ENCODE peak calls at places on chromosomes 1 and 21, in ten cellular contexts. F, T, G, Y, B, O, W, R, C and K are unnamed samples.

GRCh38 chr1:107132195-107132594 is 8.6 kb upstream of the NTNG1 start:
- DNase-seq in F (no peak), T (no peak), G (no peak), Y (no peak), B (no peak), O (no peak), W (no peak), R (no peak), C (no peak), K (no peak)

GRCh38 chr1:45187735-45188134 is 18.7 kb downstream of the ZSWIM5 start:
- DNase-seq in F (no peak), T (no peak), G (no peak), Y (peak; percentile 3), B (no peak), O (no peak), W (no peak), R (no peak), C (no peak), K (no peak)

GRCh38 chr1:203534526-203534925 is 40.6 kb downstream of the OPTC start:
- DNase-seq in F (no peak), T (peak; percentile 50), G (no peak), Y (peak; percentile 99), B (no peak), O (no peak), W (no peak), R (peak; percentile 37), C (peak; percentile 81), K (no peak)

GRCh38 chr1:32394890-32395415 is 712 bp upstream of the BSDC1 start:
- DNase-seq in F (no peak), T (no peak), G (no peak), Y (no peak), B (peak; percentile 46), O (no peak), W (no peak), R (no peak), C (no peak), K (no peak)

GRCh38 chr1:9164537-9164910 is 35.6 kb upstream of the GPR157 start:
- DNase-seq in F (no peak), T (no peak), G (no peak), Y (peak; percentile 47), B (no peak), O (no peak), W (no peak), R (no peak), C (no peak), K (no peak)

GRCh38 chr1:204065174-204065985 is 7.5 kb upstream of the SOX13 start:
- DNase-seq in F (peak; percentile 97), T (peak; percentile 49), G (peak; percentile 82), Y (peak; percentile 62), B (peak; percentile 81), O (no peak), W (no peak), R (peak; percentile 50), C (no peak), K (no peak)

GRCh38 chr21:44653123-44653522 is 1.3 kb downstream of the KRTAP12-4 start:
- DNase-seq in F (no peak), T (no peak), G (no peak), Y (no peak), B (peak; percentile 38), O (no peak), W (no peak), R (no peak), C (no peak), K (no peak)

GRCh38 chr1:116375884-116376733 is 3.1 kb downstream of the ATP1A1 start:
- DNase-seq in F (peak; percentile 84), T (peak; percentile 55), G (peak; percentile 71), Y (peak; percentile 84), B (no peak), O (peak; percentile 29), W (no peak), R (peak; percentile 38), C (peak; percentile 87), K (no peak)

GRCh38 chr1:100187912-100188311 is 9.9 kb upstream of the LRRC39 start:
- DNase-seq in F (peak; percentile 26), T (no peak), G (no peak), Y (no peak), B (no peak), O (no peak), W (no peak), R (peak; percentile 29), C (peak; percentile 7), K (no peak)

GRCh38 chr1:167993720-167994119 is 56.8 kb upstream of the MPC2 start:
- DNase-seq in F (no peak), T (no peak), G (no peak), Y (no peak), B (no peak), O (no peak), W (no peak), R (no peak), C (no peak), K (no peak)

GRCh38 chr1:235127774-235128452 is 724 bp downstream of the TOMM20 start:
- DNase-seq in F (no peak), T (peak; percentile 26), G (no peak), Y (peak; percentile 25), B (no peak), O (no peak), W (no peak), R (no peak), C (peak; percentile 35), K (no peak)

GRCh38 chr1:22216210-22216883 is 73.5 kb upstream of the WNT4 start:
- DNase-seq in F (no peak), T (no peak), G (no peak), Y (no peak), B (no peak), O (no peak), W (no peak), R (no peak), C (peak; percentile 56), K (no peak)

GRCh38 chr1:77509051-77509492 is 173.4 kb downstream of the ZZZ3 start:
- DNase-seq in F (peak; percentile 76), T (no peak), G (no peak), Y (peak; percentile 32), B (no peak), O (no peak), W (no peak), R (no peak), C (no peak), K (no peak)

GRCh38 chr1:24793762-24794161 is 48.5 kb downstream of the CLIC4 start:
- DNase-seq in F (no peak), T (peak; percentile 25), G (no peak), Y (peak; percentile 96), B (no peak), O (no peak), W (no peak), R (no peak), C (peak; percentile 24), K (no peak)

GRCh38 chr1:53278294-53278693 is 40.0 kb upstream of the MAGOH start:
- DNase-seq in F (no peak), T (peak; percentile 40), G (peak; percentile 82), Y (peak; percentile 53), B (peak; percentile 95), O (peak; percentile 65), W (peak; percentile 71), R (no peak), C (peak; percentile 73), K (peak; percentile 59)

GRCh38 chr1:48493970-48494769 is 22.2 kb upstream of the SPATA6 start:
- DNase-seq in F (peak; percentile 98), T (no peak), G (peak; percentile 68), Y (peak; percentile 89), B (no peak), O (no peak), W (no peak), R (peak; percentile 89), C (peak; percentile 82), K (no peak)

GRCh38 chr1:30929135-30929889 is 20.8 kb upstream of the SDC3 start:
- DNase-seq in F (peak; percentile 46), T (peak; percentile 48), G (peak; percentile 70), Y (peak; percentile 57), B (peak; percentile 83), O (peak; percentile 32), W (peak; percentile 69), R (peak; percentile 38), C (peak; percentile 62), K (no peak)

GRCh38 chr1:39816431-39817090 is 27.9 kb upstream of the BMP8B start:
- DNase-seq in F (peak; percentile 55), T (peak; percentile 42), G (peak; percentile 88), Y (peak; percentile 93), B (peak; percentile 78), O (peak; percentile 4), W (peak; percentile 70), R (peak; percentile 62), C (peak; percentile 75), K (peak; percentile 89)

GRCh38 chr1:220691039-220691684 is 999 bp downstream of the C1orf115 start:
- DNase-seq in F (no peak), T (no peak), G (no peak), Y (no peak), B (no peak), O (no peak), W (no peak), R (no peak), C (peak; percentile 56), K (no peak)

GRCh38 chr1:39405358-39405757 is 86.1 kb upstream of the BMP8A start:
- DNase-seq in F (no peak), T (no peak), G (no peak), Y (peak; percentile 48), B (no peak), O (no peak), W (no peak), R (no peak), C (no peak), K (no peak)